ENCODE peak calls at places on chromosomes 6 and 20, in nine cellular contexts. U is RWPE1; M is AG04449; J is heart left ventricle; Z is CD4-positive, alpha-beta T cell; H is WTC11; N is hepatocyte; S is neural crest cell; L is cardiac fibroblast. P is an unnamed sample.

GRCh38 chr6:126633362-126633761 is 293.4 kb downstream of the CENPW start:
- DNase-seq in U (no peak), M (no peak), J (no peak), Z (no peak), H (no peak), N (no peak), S (no peak), L (no peak), P (no peak)

GRCh38 chr6:136532030-136532429 is 18.2 kb downstream of the MAP7 start:
- DNase-seq in U (no peak), M (no peak), J (no peak), Z (no peak), H (no peak), N (no peak), S (no peak), L (no peak), P (no peak)

GRCh38 chr6:44386929-44387345 is 569 bp upstream of the CDC5L start:
- DNase-seq in U (peak), M (no peak), J (no peak), Z (no peak), H (no peak), N (peak), S (no peak), L (no peak), P (no peak)

GRCh38 chr6:160131636-160132296 is 10.2 kb downstream of the SLC22A1 start:
- DNase-seq in U (no peak), M (no peak), J (no peak), Z (no peak), H (no peak), N (no peak), S (no peak), L (no peak), P (no peak)

GRCh38 chr6:46044876-46045617 is 29.4 kb upstream of the CLIC5 start:
- DNase-seq in U (peak), M (peak), J (peak), Z (no peak), H (no peak), N (peak), S (no peak), L (peak), P (peak)

GRCh38 chr20:460707-461106 is 1.6 kb downstream of the TBC1D20 start:
- DNase-seq in U (peak), M (no peak), J (no peak), Z (no peak), H (no peak), N (no peak), S (no peak), L (peak), P (no peak)

GRCh38 chr6:39432311-39433025 is 110.0 kb upstream of the KCNK16 start:
- DNase-seq in U (no peak), M (no peak), J (no peak), Z (no peak), H (no peak), N (no peak), S (no peak), L (no peak), P (peak)

GRCh38 chr20:20413801-20414200 is 45.9 kb downstream of the INSM1 start:
- DNase-seq in U (no peak), M (no peak), J (no peak), Z (no peak), H (no peak), N (no peak), S (no peak), L (no peak), P (no peak)

GRCh38 chr6:158414900-158415299 is 102.6 kb downstream of the TULP4 start:
- DNase-seq in U (no peak), M (no peak), J (no peak), Z (no peak), H (no peak), N (no peak), S (no peak), L (peak), P (no peak)

GRCh38 chr6:75843401-75843800 is 94.4 kb downstream of the MYO6 start:
- DNase-seq in U (no peak), M (no peak), J (no peak), Z (no peak), H (no peak), N (no peak), S (no peak), L (no peak), P (no peak)

GRCh38 chr20:36893801-36894200 is 17.9 kb downstream of the TLDC2 start:
- DNase-seq in U (no peak), M (no peak), J (no peak), Z (no peak), H (no peak), N (no peak), S (no peak), L (no peak), P (no peak)

GRCh38 chr6:136250686-136251008 is 536 bp upstream of the MTFR2 start:
- DNase-seq in U (peak), M (no peak), J (no peak), Z (no peak), H (no peak), N (no peak), S (no peak), L (no peak), P (no peak)

GRCh38 chr20:5656136-5656535 is 94.1 kb upstream of the SHLD1 start:
- DNase-seq in U (no peak), M (no peak), J (no peak), Z (no peak), H (no peak), N (no peak), S (no peak), L (no peak), P (no peak)

GRCh38 chr6:128323011-128323410 is 197.4 kb downstream of the PTPRK start:
- DNase-seq in U (no peak), M (no peak), J (no peak), Z (no peak), H (no peak), N (no peak), S (no peak), L (no peak), P (no peak)

GRCh38 chr6:411402-412145 is 20.0 kb downstream of the IRF4 start:
- DNase-seq in U (no peak), M (no peak), J (no peak), Z (no peak), H (no peak), N (no peak), S (no peak), L (no peak), P (no peak)

GRCh38 chr6:160051390-160051789 is 70.2 kb upstream of the SLC22A1 start:
- DNase-seq in U (no peak), M (no peak), J (no peak), Z (no peak), H (no peak), N (no peak), S (no peak), L (no peak), P (no peak)

GRCh38 chr6:125046107-125046925 is 84.1 kb downstream of the RNF217 start:
- DNase-seq in U (peak), M (no peak), J (no peak), Z (no peak), H (no peak), N (peak), S (no peak), L (no peak), P (no peak)

GRCh38 chr20:53839423-53840176 is 230.8 kb downstream of the BCAS1 start:
- DNase-seq in U (no peak), M (no peak), J (no peak), Z (peak), H (no peak), N (no peak), S (no peak), L (no peak), P (no peak)

GRCh38 chr6:22247916-22248482 is 48.8 kb downstream of the PRL start:
- DNase-seq in U (no peak), M (no peak), J (no peak), Z (no peak), H (no peak), N (no peak), S (no peak), L (peak), P (peak)

GRCh38 chr20:63129991-63130653 is 85.8 kb downstream of the YTHDF1 start:
- DNase-seq in U (no peak), M (no peak), J (peak), Z (no peak), H (peak), N (no peak), S (no peak), L (no peak), P (no peak)

GRCh38 chr20:49505518-49505917 is 23.1 kb upstream of the KCNB1 start:
- DNase-seq in U (no peak), M (no peak), J (peak), Z (no peak), H (peak), N (peak), S (peak), L (peak), P (no peak)

GRCh38 chr6:5851261-5851757 is 155.4 kb downstream of the NRN1 start:
- DNase-seq in U (peak), M (no peak), J (peak), Z (peak), H (peak), N (peak), S (peak), L (peak), P (no peak)

GRCh38 chr6:105374010-105374420 is 28.9 kb downstream of the PREP start:
- DNase-seq in U (peak), M (peak), J (no peak), Z (no peak), H (no peak), N (peak), S (no peak), L (peak), P (peak)

GRCh38 chr6:40295251-40295949 is 291.8 kb downstream of the LRFN2 start:
- DNase-seq in U (no peak), M (no peak), J (no peak), Z (no peak), H (no peak), N (no peak), S (no peak), L (no peak), P (no peak)

GRCh38 chr6:82015526-82015925 is 232.0 kb downstream of the IBTK start:
- DNase-seq in U (no peak), M (no peak), J (no peak), Z (no peak), H (no peak), N (no peak), S (no peak), L (no peak), P (no peak)

GRCh38 chr6:161215193-161215592 is 58.7 kb downstream of the AGPAT4 start:
- DNase-seq in U (peak), M (peak), J (no peak), Z (no peak), H (no peak), N (peak), S (no peak), L (peak), P (peak)

GRCh38 chr6:154984146-154984545 is 11.0 kb upstream of the TIAM2 start:
- DNase-seq in U (no peak), M (no peak), J (no peak), Z (no peak), H (no peak), N (no peak), S (no peak), L (no peak), P (no peak)

GRCh38 chr20:63737940-63738686 is 1.5 kb upstream of the SLC2A4RG start:
- DNase-seq in U (no peak), M (no peak), J (no peak), Z (no peak), H (peak), N (peak), S (no peak), L (no peak), P (no peak)

GRCh38 chr20:324177-325042 is 942 bp upstream of the SOX12 start:
- DNase-seq in U (peak), M (no peak), J (peak), Z (peak), H (peak), N (peak), S (peak), L (peak), P (no peak)

GRCh38 chr20:46573234-46573633 is 22.8 kb upstream of the OCSTAMP start:
- DNase-seq in U (no peak), M (no peak), J (no peak), Z (no peak), H (no peak), N (no peak), S (no peak), L (no peak), P (no peak)

GRCh38 chr20:51480507-51481270 is 61.8 kb downstream of the NFATC2 start:
- DNase-seq in U (no peak), M (no peak), J (no peak), Z (no peak), H (no peak), N (no peak), S (no peak), L (no peak), P (no peak)

GRCh38 chr20:16459019-16459700 is 114.1 kb downstream of the KIF16B start:
- DNase-seq in U (peak), M (peak), J (peak), Z (no peak), H (no peak), N (peak), S (no peak), L (peak), P (peak)

GRCh38 chr20:39468703-39469102 is 506.6 kb downstream of the DHX35 start:
- DNase-seq in U (no peak), M (no peak), J (no peak), Z (no peak), H (peak), N (peak), S (no peak), L (no peak), P (no peak)

GRCh38 chr6:35294308-35294945 is 3.2 kb upstream of the DEF6 start:
- DNase-seq in U (peak), M (no peak), J (peak), Z (peak), H (peak), N (peak), S (peak), L (peak), P (no peak)

DNA sequence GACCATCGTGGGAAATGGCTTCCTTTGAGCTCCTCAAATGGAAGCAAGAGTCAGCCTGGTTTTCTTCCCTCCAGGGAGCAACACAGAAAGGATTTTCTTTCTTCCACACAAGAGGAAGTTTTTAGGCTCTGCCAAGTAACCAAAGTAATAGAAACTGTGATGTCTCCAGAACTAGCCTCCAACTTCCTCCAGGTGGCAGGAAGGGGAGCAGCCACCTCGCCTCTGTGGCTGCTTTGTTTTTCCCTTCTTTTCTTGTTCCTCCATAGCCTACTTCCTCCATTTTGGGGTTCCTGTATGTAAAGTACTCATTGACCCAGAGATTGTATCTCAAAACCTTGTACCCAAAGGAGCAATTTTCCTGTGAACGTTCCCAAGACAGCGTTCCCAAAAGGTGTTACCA is 32.7 kb upstream of the CCR6 start:
- DNase-seq in U (no peak), M (no peak), J (no peak), Z (no peak), H (no peak), N (no peak), S (no peak), L (no peak), P (no peak)
- TF ChIP-seq CTCF in U (no peak), M (no peak), J (no peak), Z (no peak), H (no peak), N (no peak), S (no peak), L (no peak), P (no peak)

DNA sequence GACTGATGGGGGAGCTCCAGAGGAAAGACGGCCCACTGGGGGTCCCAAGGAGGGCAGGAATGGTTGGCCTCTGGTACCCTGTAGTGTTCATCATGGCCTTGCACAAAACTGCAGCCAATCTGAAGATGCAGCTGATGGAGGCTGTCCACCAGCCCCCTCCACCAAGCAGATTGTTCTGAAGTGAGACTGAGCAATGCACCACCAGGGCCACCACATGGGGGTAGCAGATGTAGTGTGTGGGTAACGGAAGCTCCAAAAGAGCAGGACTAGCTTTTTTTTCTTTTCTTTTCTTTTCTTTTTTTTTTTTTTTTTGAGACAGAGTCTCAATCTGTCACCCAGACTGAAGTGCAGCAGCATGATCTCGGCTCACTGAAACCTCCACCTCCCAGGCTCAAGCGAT is 181.0 kb upstream of the MYLIP start:
- DNase-seq in U (no peak), M (no peak), J (no peak), Z (no peak), H (no peak), N (no peak), S (no peak), L (no peak), P (no peak)
- TF ChIP-seq CTCF in U (no peak), M (no peak), J (no peak), Z (no peak), H (no peak), N (no peak), S (no peak), L (no peak), P (no peak)

DNA sequence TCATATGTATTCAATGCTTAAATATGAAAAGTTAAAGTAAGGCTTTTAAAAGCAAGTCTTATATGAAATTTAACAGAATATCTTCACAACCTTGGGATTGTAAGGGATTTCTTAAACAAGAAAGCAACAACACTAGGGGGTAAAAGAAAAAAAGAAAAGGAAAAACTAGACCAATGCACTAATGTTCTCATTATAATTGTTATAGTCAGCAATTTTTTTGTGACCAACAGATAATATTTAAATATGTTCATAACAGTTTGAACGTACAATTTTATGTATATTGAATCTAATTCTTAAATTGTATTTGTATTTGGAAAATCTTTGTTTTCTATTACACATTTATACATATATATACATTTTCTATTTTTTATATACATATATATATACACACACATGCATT is 1397.8 kb upstream of the ADGRB3 start:
- DNase-seq in U (no peak), M (no peak), J (no peak), Z (no peak), H (no peak), N (no peak), S (no peak), L (no peak), P (no peak)
- TF ChIP-seq CTCF in U (no peak), M (no peak), J (no peak), Z (no peak), H (no peak), N (no peak), S (no peak), L (no peak), P (no peak)

DNA sequence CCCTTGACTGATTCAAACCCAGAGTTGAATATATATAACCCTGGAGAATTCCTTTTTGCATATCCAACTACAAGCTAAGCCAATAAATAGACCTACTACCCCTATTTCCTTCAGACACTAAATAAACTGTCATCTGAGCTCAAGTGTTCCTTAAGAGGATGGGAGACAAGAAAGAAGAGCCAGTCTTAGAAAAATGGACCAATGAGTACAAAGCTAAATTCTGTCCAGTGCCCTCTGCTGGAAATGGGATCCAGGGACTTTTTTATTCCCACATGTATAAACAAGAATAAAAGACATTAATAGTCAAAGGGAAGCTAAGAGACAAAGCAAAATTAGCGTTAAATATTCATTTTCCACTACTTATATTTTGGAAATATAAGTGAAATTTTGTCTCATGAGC is 4.8 kb downstream of the PPP1R10 start:
- DNase-seq in U (no peak), M (no peak), J (no peak), Z (no peak), H (no peak), N (no peak), S (no peak), L (peak), P (no peak)
- TF ChIP-seq CTCF in U (no peak), M (peak), J (peak), Z (no peak), H (no peak), N (peak), S (peak), L (peak), P (peak)

DNA sequence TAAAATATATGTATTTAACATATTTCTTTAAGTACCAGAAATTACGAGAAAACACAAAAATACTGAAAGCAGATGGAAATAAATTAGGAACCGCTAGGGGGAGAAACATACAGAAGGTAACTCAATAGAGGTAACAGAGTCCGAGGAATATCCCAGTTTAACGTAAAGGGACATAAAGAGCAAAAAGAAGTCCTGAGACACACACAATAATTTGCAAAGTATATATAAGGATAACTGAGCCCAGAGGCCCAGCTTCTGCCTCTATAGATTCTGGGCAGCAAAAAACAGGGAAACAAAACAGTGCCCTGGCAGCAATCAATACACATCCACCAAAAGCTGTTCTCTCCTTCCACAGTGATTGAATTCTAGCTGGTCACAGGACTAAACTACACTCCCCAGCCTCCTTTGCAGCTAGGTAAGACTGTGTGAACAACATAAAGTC is 15.1 kb downstream of the TBC1D32 start:
- DNase-seq in U (peak), M (no peak), J (no peak), Z (no peak), H (no peak), N (peak), S (no peak), L (peak), P (no peak)
- TF ChIP-seq CTCF in U (peak), M (peak), J (peak), Z (peak), H (peak), N (peak), S (peak), L (peak), P (peak)

GRCh38 chr6:16555550-16555949 is 205.7 kb downstream of the ATXN1 start:
- DNase-seq in U (no peak), M (no peak), J (no peak), Z (no peak), H (no peak), N (no peak), S (no peak), L (no peak), P (no peak)
- TF ChIP-seq CTCF in U (no peak), M (no peak), J (no peak), Z (no peak), H (no peak), N (no peak), S (no peak), L (no peak), P (no peak)

GRCh38 chr20:4519530-4519929 is 202.2 kb upstream of the PRND start:
- DNase-seq in U (no peak), M (no peak), J (no peak), Z (no peak), H (peak), N (peak), S (no peak), L (no peak), P (no peak)
- TF ChIP-seq CTCF in U (no peak), M (peak), J (peak), Z (no peak), H (peak), N (peak), S (peak), L (peak), P (peak)